ENCODE peak calls at places on chromosome 18, in six cellular contexts. One of them, this sample, is unnamed.
A peak's percentile ranks its signal among the peaks of the same experiment; 100 is the strongest.

GRCh38 chr18:57561728-57562423 is 24.6 kb downstream of the FECH start:
- DNase-seq in heart right ventricle: peak; percentile 21
- DNase-seq in CD4-positive, alpha-beta T cell: no peak
- DNase-seq in endodermal cell: peak; percentile 65
- DNase-seq in AG09309: no peak
- DNase-seq in bronchial epithelial cell: peak; percentile 45
- DNase-seq in this sample: peak; percentile 58

GRCh38 chr18:50559750-50560680 is at the start of gene MAPK4:
- DNase-seq in heart right ventricle: no peak
- DNase-seq in endodermal cell: peak; percentile 85
- DNase-seq in bronchial epithelial cell: peak; percentile 7
- DNase-seq in CD4-positive, alpha-beta T cell: no peak
- DNase-seq in AG09309: no peak
- DNase-seq in this sample: peak; percentile 50

GRCh38 chr18:72672364-72673151 is 128.4 kb upstream of the CBLN2 start:
- DNase-seq in heart right ventricle: no peak
- DNase-seq in bronchial epithelial cell: peak; percentile 19
- DNase-seq in AG09309: peak; percentile 8
- DNase-seq in endodermal cell: no peak
- DNase-seq in CD4-positive, alpha-beta T cell: no peak
- DNase-seq in this sample: peak; percentile 56

GRCh38 chr18:50454379-50455005 is 79.6 kb downstream of the SKA1 start:
- DNase-seq in heart right ventricle: no peak
- DNase-seq in AG09309: no peak
- DNase-seq in endodermal cell: peak; percentile 74
- DNase-seq in bronchial epithelial cell: peak; percentile 84
- DNase-seq in CD4-positive, alpha-beta T cell: no peak
- DNase-seq in this sample: peak; percentile 89

GRCh38 chr18:10036479-10036878 is 122.7 kb downstream of the VAPA start:
- DNase-seq in AG09309: no peak
- DNase-seq in endodermal cell: peak; percentile 15
- DNase-seq in bronchial epithelial cell: peak; percentile 15
- DNase-seq in heart right ventricle: no peak
- DNase-seq in CD4-positive, alpha-beta T cell: no peak
- DNase-seq in this sample: no peak

GRCh38 chr18:34085140-34085739 is 139.5 kb downstream of the NOL4 start:
- DNase-seq in endodermal cell: no peak
- DNase-seq in heart right ventricle: no peak
- DNase-seq in AG09309: no peak
- DNase-seq in CD4-positive, alpha-beta T cell: no peak
- DNase-seq in bronchial epithelial cell: no peak
- DNase-seq in this sample: no peak

GRCh38 chr18:79942786-79943607 is 8.5 kb downstream of the SLC66A2 start:
- DNase-seq in heart right ventricle: no peak
- DNase-seq in CD4-positive, alpha-beta T cell: no peak
- DNase-seq in AG09309: no peak
- DNase-seq in bronchial epithelial cell: no peak
- DNase-seq in endodermal cell: peak; percentile 44
- DNase-seq in this sample: no peak

GRCh38 chr18:57803119-57803969 is at the start of gene ATP8B1:
- DNase-seq in endodermal cell: peak; percentile 97
- DNase-seq in AG09309: no peak
- DNase-seq in CD4-positive, alpha-beta T cell: no peak
- DNase-seq in heart right ventricle: peak; percentile 84
- DNase-seq in bronchial epithelial cell: peak; percentile 81
- DNase-seq in this sample: peak; percentile 54

GRCh38 chr18:22977847-22978701 is 44.9 kb downstream of the RBBP8 start:
- DNase-seq in endodermal cell: no peak
- DNase-seq in bronchial epithelial cell: peak; percentile 97
- DNase-seq in heart right ventricle: no peak
- DNase-seq in AG09309: peak; percentile 48
- DNase-seq in CD4-positive, alpha-beta T cell: no peak
- DNase-seq in this sample: peak; percentile 86

GRCh38 chr18:9825571-9826073 is 60.2 kb upstream of the TXNDC2 start:
- DNase-seq in bronchial epithelial cell: peak; percentile 89
- DNase-seq in heart right ventricle: no peak
- DNase-seq in CD4-positive, alpha-beta T cell: no peak
- DNase-seq in endodermal cell: peak; percentile 17
- DNase-seq in AG09309: peak; percentile 87
- DNase-seq in this sample: peak; percentile 92

GRCh38 chr18:44986933-44987332 is 306.2 kb downstream of the SETBP1 start:
- DNase-seq in endodermal cell: no peak
- DNase-seq in CD4-positive, alpha-beta T cell: no peak
- DNase-seq in AG09309: peak; percentile 29
- DNase-seq in bronchial epithelial cell: no peak
- DNase-seq in heart right ventricle: no peak
- DNase-seq in this sample: no peak

GRCh38 chr18:58315739-58316215 is 271.8 kb downstream of the NEDD4L start:
- DNase-seq in endodermal cell: no peak
- DNase-seq in AG09309: no peak
- DNase-seq in bronchial epithelial cell: peak; percentile 48
- DNase-seq in heart right ventricle: peak; percentile 41
- DNase-seq in CD4-positive, alpha-beta T cell: no peak
- DNase-seq in this sample: peak; percentile 52

GRCh38 chr18:50169149-50169548 is 25.8 kb downstream of the MYO5B start:
- DNase-seq in bronchial epithelial cell: no peak
- DNase-seq in CD4-positive, alpha-beta T cell: no peak
- DNase-seq in AG09309: no peak
- DNase-seq in heart right ventricle: no peak
- DNase-seq in endodermal cell: no peak
- DNase-seq in this sample: no peak

GRCh38 chr18:35605686-35606417 is 24.3 kb downstream of the GALNT1 start:
- DNase-seq in CD4-positive, alpha-beta T cell: no peak
- DNase-seq in AG09309: no peak
- DNase-seq in bronchial epithelial cell: peak; percentile 73
- DNase-seq in heart right ventricle: no peak
- DNase-seq in endodermal cell: no peak
- DNase-seq in this sample: peak; percentile 58

GRCh38 chr18:57768557-57769326 is 34.4 kb downstream of the ATP8B1 start:
- DNase-seq in AG09309: peak; percentile 72
- DNase-seq in bronchial epithelial cell: no peak
- DNase-seq in endodermal cell: no peak
- DNase-seq in heart right ventricle: no peak
- DNase-seq in CD4-positive, alpha-beta T cell: no peak
- DNase-seq in this sample: peak; percentile 40

GRCh38 chr18:70113511-70113910 is 92.0 kb downstream of the RTTN start:
- DNase-seq in AG09309: no peak
- DNase-seq in heart right ventricle: no peak
- DNase-seq in endodermal cell: no peak
- DNase-seq in bronchial epithelial cell: no peak
- DNase-seq in CD4-positive, alpha-beta T cell: no peak
- DNase-seq in this sample: no peak

GRCh38 chr18:32469691-32470131 is 971 bp downstream of the GAREM1 start:
- DNase-seq in bronchial epithelial cell: peak; percentile 27
- DNase-seq in endodermal cell: no peak
- DNase-seq in AG09309: no peak
- DNase-seq in heart right ventricle: no peak
- DNase-seq in CD4-positive, alpha-beta T cell: no peak
- DNase-seq in this sample: peak; percentile 49

GRCh38 chr18:9757851-9758587 is 49.9 kb downstream of the RAB31 start:
- DNase-seq in bronchial epithelial cell: no peak
- DNase-seq in CD4-positive, alpha-beta T cell: no peak
- DNase-seq in AG09309: no peak
- DNase-seq in endodermal cell: peak; percentile 34
- DNase-seq in heart right ventricle: no peak
- DNase-seq in this sample: peak; percentile 28

GRCh38 chr18:79983253-79983652 is 5.1 kb downstream of the TXNL4A start:
- DNase-seq in endodermal cell: no peak
- DNase-seq in bronchial epithelial cell: peak; percentile 41
- DNase-seq in AG09309: no peak
- DNase-seq in CD4-positive, alpha-beta T cell: no peak
- DNase-seq in heart right ventricle: no peak
- DNase-seq in this sample: no peak

GRCh38 chr18:49677081-49677480 is 115.2 kb downstream of the LIPG start:
- DNase-seq in AG09309: no peak
- DNase-seq in heart right ventricle: no peak
- DNase-seq in bronchial epithelial cell: no peak
- DNase-seq in CD4-positive, alpha-beta T cell: no peak
- DNase-seq in endodermal cell: no peak
- DNase-seq in this sample: no peak

GRCh38 chr18:5668087-5668715 is 124.4 kb upstream of the EPB41L3 start:
- DNase-seq in AG09309: no peak
- DNase-seq in heart right ventricle: no peak
- DNase-seq in endodermal cell: no peak
- DNase-seq in CD4-positive, alpha-beta T cell: no peak
- DNase-seq in bronchial epithelial cell: no peak
- DNase-seq in this sample: no peak

GRCh38 chr18:29501952-29502351 is 1325.0 kb upstream of the CDH2 start:
- DNase-seq in AG09309: peak; percentile 17
- DNase-seq in bronchial epithelial cell: peak; percentile 96
- DNase-seq in endodermal cell: no peak
- DNase-seq in heart right ventricle: no peak
- DNase-seq in CD4-positive, alpha-beta T cell: no peak
- DNase-seq in this sample: peak; percentile 59

GRCh38 chr18:55489742-55490055 is 98.3 kb downstream of the TCF4 start:
- DNase-seq in bronchial epithelial cell: no peak
- DNase-seq in AG09309: no peak
- DNase-seq in CD4-positive, alpha-beta T cell: no peak
- DNase-seq in endodermal cell: no peak
- DNase-seq in heart right ventricle: no peak
- DNase-seq in this sample: no peak

GRCh38 chr18:61336766-61337165 is 3.5 kb downstream of the CDH20 start:
- DNase-seq in endodermal cell: no peak
- DNase-seq in heart right ventricle: no peak
- DNase-seq in CD4-positive, alpha-beta T cell: no peak
- DNase-seq in AG09309: no peak
- DNase-seq in bronchial epithelial cell: no peak
- DNase-seq in this sample: no peak

GRCh38 chr18:46169464-46169941 is 65.3 kb downstream of the HAUS1 start:
- DNase-seq in CD4-positive, alpha-beta T cell: no peak
- DNase-seq in AG09309: peak; percentile 23
- DNase-seq in heart right ventricle: no peak
- DNase-seq in bronchial epithelial cell: peak; percentile 75
- DNase-seq in endodermal cell: no peak
- DNase-seq in this sample: peak; percentile 59

GRCh38 chr18:58287626-58288289 is 243.7 kb downstream of the NEDD4L start:
- DNase-seq in CD4-positive, alpha-beta T cell: no peak
- DNase-seq in heart right ventricle: no peak
- DNase-seq in bronchial epithelial cell: no peak
- DNase-seq in AG09309: no peak
- DNase-seq in endodermal cell: no peak
- DNase-seq in this sample: no peak

GRCh38 chr18:54358495-54358793 is 738 bp downstream of the C18orf54 start:
- DNase-seq in endodermal cell: no peak
- DNase-seq in heart right ventricle: peak; percentile 8
- DNase-seq in CD4-positive, alpha-beta T cell: no peak
- DNase-seq in bronchial epithelial cell: peak; percentile 13
- DNase-seq in AG09309: no peak
- DNase-seq in this sample: peak; percentile 30

GRCh38 chr18:78416853-78417252 is 562.8 kb upstream of the SALL3 start:
- DNase-seq in endodermal cell: peak; percentile 59
- DNase-seq in AG09309: no peak
- DNase-seq in CD4-positive, alpha-beta T cell: no peak
- DNase-seq in bronchial epithelial cell: no peak
- DNase-seq in heart right ventricle: no peak
- DNase-seq in this sample: no peak
- TF ChIP-seq CTCF in endodermal cell: peak; percentile 56
- TF ChIP-seq CTCF in AG09309: no peak
- TF ChIP-seq CTCF in CD4-positive, alpha-beta T cell: no peak
- TF ChIP-seq CTCF in bronchial epithelial cell: no peak
- TF ChIP-seq CTCF in heart right ventricle: no peak
- TF ChIP-seq CTCF in this sample: no peak

DNA sequence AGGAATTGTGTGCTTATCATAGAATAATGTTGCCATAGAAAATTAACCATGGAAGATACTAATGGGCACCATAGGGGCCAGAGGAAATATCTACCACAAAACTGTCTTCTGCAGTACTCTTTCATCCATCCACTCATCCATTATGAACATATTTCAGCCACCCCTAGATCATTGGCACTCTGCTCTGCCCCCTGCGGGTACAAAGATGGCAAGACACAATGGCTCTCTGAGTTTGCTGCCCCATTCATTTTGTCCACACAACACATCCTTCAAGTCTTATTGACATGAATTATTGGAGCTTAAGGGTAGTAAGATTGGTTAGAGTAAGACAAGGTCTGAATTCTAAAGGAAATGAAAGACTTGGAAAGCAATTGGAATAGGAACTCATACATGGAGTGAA is 1224.7 kb upstream of the CELF4 start:
- DNase-seq in heart right ventricle: no peak
- DNase-seq in CD4-positive, alpha-beta T cell: no peak
- DNase-seq in bronchial epithelial cell: peak; percentile 23
- DNase-seq in AG09309: no peak
- DNase-seq in endodermal cell: peak; percentile 61
- DNase-seq in this sample: peak; percentile 48
- TF ChIP-seq CTCF in heart right ventricle: peak; percentile 35
- TF ChIP-seq CTCF in CD4-positive, alpha-beta T cell: no peak
- TF ChIP-seq CTCF in bronchial epithelial cell: peak; percentile 63
- TF ChIP-seq CTCF in AG09309: no peak
- TF ChIP-seq CTCF in endodermal cell: peak; percentile 79
- TF ChIP-seq CTCF in this sample: peak; percentile 46

DNA sequence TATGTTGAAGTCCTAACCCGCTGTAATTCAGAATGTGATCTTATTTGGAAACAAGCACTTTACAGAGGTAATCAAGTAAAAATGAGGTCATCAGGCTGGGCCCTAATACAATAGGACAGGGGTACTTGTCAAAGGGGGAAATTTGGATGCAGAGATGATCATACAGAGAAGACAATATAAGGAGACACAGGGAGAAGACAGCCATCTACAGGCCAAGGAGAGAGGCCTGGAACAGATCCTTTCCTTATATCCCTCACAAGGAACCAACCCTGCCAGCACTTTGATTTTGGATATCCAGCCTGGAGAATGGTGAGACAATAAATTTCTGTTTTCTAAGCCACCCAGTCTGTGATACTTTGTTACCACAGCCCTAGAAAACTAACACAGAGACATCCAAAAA is 104.3 kb downstream of the METTL4 start:
- DNase-seq in AG09309: no peak
- DNase-seq in endodermal cell: no peak
- DNase-seq in CD4-positive, alpha-beta T cell: no peak
- DNase-seq in bronchial epithelial cell: no peak
- DNase-seq in heart right ventricle: no peak
- DNase-seq in this sample: no peak
- TF ChIP-seq CTCF in AG09309: no peak
- TF ChIP-seq CTCF in endodermal cell: peak; percentile 14
- TF ChIP-seq CTCF in CD4-positive, alpha-beta T cell: no peak
- TF ChIP-seq CTCF in bronchial epithelial cell: peak; percentile 1
- TF ChIP-seq CTCF in heart right ventricle: no peak
- TF ChIP-seq CTCF in this sample: no peak

GRCh38 chr18:11906926-11907874 is 917 bp downstream of the MPPE1 start:
- DNase-seq in heart right ventricle: no peak
- DNase-seq in bronchial epithelial cell: no peak
- DNase-seq in AG09309: no peak
- DNase-seq in CD4-positive, alpha-beta T cell: no peak
- DNase-seq in endodermal cell: peak; percentile 55
- DNase-seq in this sample: no peak

GRCh38 chr18:11909081-11909410 is 929 bp upstream of the MPPE1 start:
- DNase-seq in CD4-positive, alpha-beta T cell: no peak
- DNase-seq in heart right ventricle: no peak
- DNase-seq in bronchial epithelial cell: no peak
- DNase-seq in endodermal cell: no peak
- DNase-seq in AG09309: no peak
- DNase-seq in this sample: peak; percentile 22

GRCh38 chr18:11909597-11910026 is 1.5 kb upstream of the MPPE1 start:
- DNase-seq in CD4-positive, alpha-beta T cell: no peak
- DNase-seq in endodermal cell: no peak
- DNase-seq in heart right ventricle: no peak
- DNase-seq in AG09309: no peak
- DNase-seq in bronchial epithelial cell: peak; percentile 83
- DNase-seq in this sample: peak; percentile 20

GRCh38 chr18:11906181-11906580 is 1.9 kb downstream of the MPPE1 start:
- DNase-seq in bronchial epithelial cell: no peak
- DNase-seq in CD4-positive, alpha-beta T cell: no peak
- DNase-seq in heart right ventricle: no peak
- DNase-seq in endodermal cell: no peak
- DNase-seq in AG09309: no peak
- DNase-seq in this sample: no peak

GRCh38 chr18:11908182-11909080 is at the start of gene MPPE1:
- DNase-seq in bronchial epithelial cell: peak; percentile 60
- DNase-seq in heart right ventricle: peak; percentile 89
- DNase-seq in AG09309: no peak
- DNase-seq in endodermal cell: peak; percentile 94
- DNase-seq in CD4-positive, alpha-beta T cell: peak; percentile 87
- DNase-seq in this sample: peak; percentile 82
- TF ChIP-seq CTCF in bronchial epithelial cell: no peak
- TF ChIP-seq CTCF in heart right ventricle: no peak
- TF ChIP-seq CTCF in AG09309: no peak
- TF ChIP-seq CTCF in endodermal cell: no peak
- TF ChIP-seq CTCF in CD4-positive, alpha-beta T cell: no peak
- TF ChIP-seq CTCF in this sample: no peak

This sample was measured in MCF 10A.